ENCODE peak calls at places on chromosome 17, in seven cellular contexts. W is left ventricle myocardium inferior; A is GM23338; P is psoas muscle; H is SK-N-SH; C is BE2C; L is effector memory CD4-positive, alpha-beta T cell. O is an unnamed sample. For H3K27me3 and H3K4me1, the result is how much of the 10 kb centered on the place peaks cover.

GRCh38 chr17:3724373-3725077 is 822 bp downstream of the HASPIN start:
- DNase-seq in L (no peak), C (no peak), A (peak), H (no peak), W (no peak), P (no peak), O (no peak)

GRCh38 chr17:8101721-8102120 is 14.2 kb upstream of the ALOX12B start:
- DNase-seq in P (no peak), C (no peak), H (no peak), A (no peak), W (no peak), L (no peak), O (no peak)

GRCh38 chr17:59634632-59635561 is 15.2 kb downstream of the CLTC start:
- DNase-seq in P (no peak), A (peak), C (no peak), W (no peak), L (no peak), H (no peak), O (no peak)

GRCh38 chr17:82228842-82229685 is at the start of gene SLC16A3:
- DNase-seq in P (peak), W (peak), H (peak), A (peak), L (peak), C (peak), O (no peak)

GRCh38 chr17:67506966-67507365 is 129.9 kb downstream of the PITPNC1 start:
- DNase-seq in W (no peak), L (no peak), H (no peak), A (no peak), C (no peak), P (no peak), O (no peak)

GRCh38 chr17:19398301-19399181 is 11.6 kb upstream of the MFAP4 start:
- DNase-seq in L (no peak), P (peak), C (no peak), A (no peak), H (peak), W (peak), O (peak)

GRCh38 chr17:17913695-17914332 is 58.4 kb downstream of the TOM1L2 start:
- DNase-seq in L (no peak), P (peak), C (peak), W (peak), H (peak), A (no peak), O (peak)

GRCh38 chr17:51185763-51186332 is 19.6 kb downstream of the NME2 start:
- DNase-seq in W (no peak), H (no peak), P (no peak), C (no peak), L (no peak), A (no peak), O (no peak)

GRCh38 chr17:39653662-39654331 is 11.4 kb upstream of the TCAP start:
- DNase-seq in A (peak), L (peak), H (peak), W (peak), C (peak), P (peak), O (peak)

GRCh38 chr17:19005442-19005773 is 844 bp upstream of the FAM83G start:
- DNase-seq in C (no peak), L (no peak), P (no peak), W (no peak), H (no peak), A (peak), O (no peak)

GRCh38 chr17:61551255-61551742 is 39.7 kb downstream of the NACA2 start:
- DNase-seq in W (no peak), A (peak), H (peak), P (no peak), C (no peak), L (no peak), O (no peak)

GRCh38 chr17:77173104-77173503 is 32.3 kb downstream of the SEC14L1 start:
- DNase-seq in H (no peak), C (no peak), L (no peak), P (no peak), W (no peak), A (no peak), O (no peak)

GRCh38 chr17:44152875-44153274 is 11.1 kb downstream of the HROB start:
- DNase-seq in L (no peak), C (no peak), A (no peak), P (no peak), H (no peak), W (no peak), O (no peak)

GRCh38 chr17:43085489-43085888 is 39.7 kb downstream of the BRCA1 start:
- DNase-seq in L (no peak), P (no peak), W (no peak), C (no peak), A (peak), H (no peak), O (no peak)

GRCh38 chr17:64291268-64291851 is 28.3 kb upstream of the TEX2 start:
- DNase-seq in A (peak), W (no peak), P (no peak), L (no peak), H (no peak), C (peak), O (no peak)

GRCh38 chr17:8221663-8222379 is 11.4 kb upstream of the AURKB start:
- DNase-seq in P (peak), L (peak), C (peak), H (peak), A (peak), W (peak), O (peak)

GRCh38 chr17:72438783-72439182 is 318.0 kb downstream of the SOX9 start:
- DNase-seq in C (no peak), W (no peak), A (no peak), P (no peak), L (no peak), H (no peak), O (no peak)

GRCh38 chr17:39867084-39867890 is 715 bp upstream of the ZPBP2 start:
- DNase-seq in L (no peak), P (no peak), C (no peak), H (no peak), A (no peak), W (no peak), O (no peak)

GRCh38 chr17:69367298-69367697 is 40.4 kb upstream of the ABCA5 start:
- DNase-seq in P (no peak), L (no peak), C (no peak), A (no peak), H (no peak), W (no peak), O (no peak)

GRCh38 chr17:21209511-21210175 is 4.3 kb downstream of the TMEM11 start:
- DNase-seq in A (no peak), L (no peak), H (no peak), C (no peak), P (peak), W (peak), O (peak)

GRCh38 chr17:67216544-67217320 is 28.3 kb downstream of the HELZ start:
- DNase-seq in A (no peak), P (no peak), H (no peak), C (no peak), L (no peak), W (no peak), O (no peak)

GRCh38 chr17:57341611-57342010 is 85.3 kb downstream of the MSI2 start:
- DNase-seq in H (no peak), L (no peak), A (no peak), C (no peak), P (no peak), W (no peak), O (no peak)

GRCh38 chr17:57342963-57343589 is 86.8 kb downstream of the MSI2 start:
- DNase-seq in C (no peak), P (no peak), A (no peak), L (no peak), W (no peak), H (no peak), O (no peak)

GRCh38 chr17:57342141-57342540 is 85.8 kb downstream of the MSI2 start:
- DNase-seq in W (no peak), C (no peak), H (no peak), P (no peak), A (no peak), L (no peak), O (no peak)

GRCh38 chr17:57338257-57338919 is 82.1 kb downstream of the MSI2 start:
- DNase-seq in A (peak), P (no peak), H (no peak), W (no peak), C (no peak), L (no peak), O (no peak)

GRCh38 chr17:57340160-57340981 is 84.0 kb downstream of the MSI2 start:
- DNase-seq in L (no peak), H (no peak), P (no peak), W (no peak), A (no peak), C (no peak), O (no peak)
- H3K27me3 ChIP-seq in L (under half), H (under half), P (under half), W (under half), A (under half), C (under half), O (under half)

GRCh38 chr17:35808240-35808961 is 883 bp upstream of the TAF15 start:
- DNase-seq in A (peak), L (no peak), C (no peak), W (no peak), P (no peak), H (no peak), O (no peak)
- H3K4me1 ChIP-seq in A (under half), L (under half), C (under half), W (half or more), P (under half), H (under half), O (under half)

DNA sequence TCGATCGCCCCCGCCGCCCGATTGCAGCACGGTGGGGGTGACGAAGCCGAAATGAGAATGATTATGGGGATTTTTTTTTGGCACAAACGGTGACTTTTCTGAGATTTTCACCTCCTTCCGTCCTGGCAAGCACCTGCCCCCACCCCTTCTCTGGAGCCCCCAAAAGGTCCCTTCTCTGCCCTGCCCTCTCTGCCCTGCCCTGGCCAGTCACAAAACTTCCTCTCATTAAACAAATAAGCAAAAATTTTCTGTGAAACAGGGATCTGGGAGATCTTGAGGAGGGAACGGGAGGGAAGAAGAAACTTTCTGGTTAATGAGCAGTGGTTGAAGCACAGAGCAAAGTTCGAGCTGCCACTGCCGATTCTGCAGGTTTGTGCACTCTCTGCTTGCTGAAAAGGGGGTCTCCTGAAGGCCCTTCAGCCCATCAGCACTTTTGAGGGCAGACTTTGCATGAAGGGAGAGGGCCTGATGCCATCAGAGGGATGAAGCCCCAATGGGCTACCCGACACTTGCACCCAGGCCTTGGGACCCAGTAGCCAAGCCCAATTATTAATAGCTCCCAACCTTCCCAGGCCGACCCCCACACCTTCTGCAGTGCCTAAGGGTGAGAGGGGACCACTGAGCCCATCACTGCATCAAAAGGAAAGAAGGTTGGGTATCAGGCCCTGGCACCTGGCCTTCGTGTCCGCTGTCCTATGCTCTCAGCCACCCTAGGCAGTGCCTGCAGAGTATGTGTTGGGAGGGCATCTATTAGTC is 1.0 kb upstream of the HOXB8 start:
- DNase-seq in A (no peak), H (no peak), W (no peak), L (no peak), P (no peak), C (no peak), O (no peak)
- H3K27me3 ChIP-seq in A (half or more), H (half or more), W (half or more), L (half or more), P (half or more), C (half or more), O (half or more)

DNA sequence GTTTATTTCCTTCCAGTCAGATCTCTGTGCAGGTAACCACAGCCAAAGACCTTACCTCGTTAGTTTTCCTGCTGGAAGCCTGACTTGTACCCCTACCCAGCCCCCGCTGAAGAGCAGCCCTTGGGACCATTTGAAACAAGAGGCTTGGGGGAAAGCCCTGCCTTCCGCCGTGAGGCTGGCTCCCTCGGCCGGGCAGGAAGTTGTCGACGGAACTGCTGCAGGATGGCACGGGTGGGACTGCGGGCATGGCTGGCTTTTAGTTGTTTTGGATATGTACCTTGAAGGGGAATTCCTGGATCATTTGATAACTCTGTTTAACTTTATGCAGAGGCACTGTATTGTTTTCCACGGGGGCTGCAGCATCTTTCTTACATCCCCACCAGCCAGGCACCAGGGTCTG is 49.0 kb upstream of the ENDOV start:
- DNase-seq in P (peak), W (no peak), C (peak), A (no peak), H (no peak), L (no peak), O (no peak)
- H3K4me1 ChIP-seq in P (under half), W (under half), C (under half), A (under half), H (under half), L (under half), O (under half)

DNA sequence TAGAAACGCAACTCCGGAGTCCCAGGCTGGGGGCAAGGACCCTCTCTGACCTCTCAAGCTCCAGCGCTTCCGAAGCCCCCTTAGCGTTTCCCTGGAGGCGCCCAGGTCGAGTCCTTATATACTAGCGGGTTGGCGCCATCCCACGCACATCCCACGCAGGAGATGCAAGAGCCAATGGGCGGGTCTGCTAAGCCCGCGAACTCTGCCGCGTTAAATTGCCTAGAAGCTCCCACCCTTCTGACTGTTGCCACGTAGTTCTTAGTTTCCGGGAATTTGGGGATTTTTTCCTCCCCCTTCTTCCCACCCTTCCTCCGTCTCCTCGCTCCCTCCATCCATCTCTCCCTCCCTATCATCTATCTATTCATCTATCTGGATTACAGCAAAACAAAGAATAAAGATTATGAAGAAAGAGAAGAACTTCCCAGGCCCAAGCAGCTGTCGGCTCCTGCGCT is at the start of gene SLFN11:
- DNase-seq in C (no peak), L (peak), W (peak), H (peak), P (peak), A (peak), O (peak)
- H3K27me3 ChIP-seq in C (half or more), L (under half), W (half or more), H (under half), P (under half), A (half or more), O (under half)

GRCh38 chr17:45429338-45430005 is 3.2 kb downstream of the ARHGAP27 start:
- DNase-seq in H (no peak), A (peak), W (no peak), C (no peak), L (no peak), P (peak), O (no peak)

GRCh38 chr17:45430738-45431530 is 1.7 kb downstream of the ARHGAP27 start:
- DNase-seq in H (no peak), C (no peak), W (no peak), L (no peak), P (peak), A (peak), O (no peak)

GRCh38 chr17:45431531-45432404 is 902 bp downstream of the ARHGAP27 start:
- DNase-seq in H (peak), P (peak), W (peak), C (peak), A (peak), L (peak), O (peak)

GRCh38 chr17:45428954-45429337 is 3.7 kb downstream of the ARHGAP27 start:
- DNase-seq in A (peak), L (no peak), P (peak), W (no peak), C (no peak), H (no peak), O (no peak)

GRCh38 chr17:45430006-45430737 is 2.5 kb downstream of the ARHGAP27 start:
- DNase-seq in C (no peak), H (no peak), P (peak), A (peak), L (no peak), W (no peak), O (no peak)
- H3K4me1 ChIP-seq in C (under half), H (under half), P (under half), A (under half), L (under half), W (half or more), O (under half)

GRCh38 chr17:73823684-73824083 is 179.4 kb upstream of the SDK2 start:
- DNase-seq in P (no peak), C (no peak), A (no peak), H (peak), L (no peak), W (no peak), O (no peak)
- H3K27me3 ChIP-seq in P (under half), C (under half), A (under half), H (under half), L (under half), W (under half), O (under half)

DNA sequence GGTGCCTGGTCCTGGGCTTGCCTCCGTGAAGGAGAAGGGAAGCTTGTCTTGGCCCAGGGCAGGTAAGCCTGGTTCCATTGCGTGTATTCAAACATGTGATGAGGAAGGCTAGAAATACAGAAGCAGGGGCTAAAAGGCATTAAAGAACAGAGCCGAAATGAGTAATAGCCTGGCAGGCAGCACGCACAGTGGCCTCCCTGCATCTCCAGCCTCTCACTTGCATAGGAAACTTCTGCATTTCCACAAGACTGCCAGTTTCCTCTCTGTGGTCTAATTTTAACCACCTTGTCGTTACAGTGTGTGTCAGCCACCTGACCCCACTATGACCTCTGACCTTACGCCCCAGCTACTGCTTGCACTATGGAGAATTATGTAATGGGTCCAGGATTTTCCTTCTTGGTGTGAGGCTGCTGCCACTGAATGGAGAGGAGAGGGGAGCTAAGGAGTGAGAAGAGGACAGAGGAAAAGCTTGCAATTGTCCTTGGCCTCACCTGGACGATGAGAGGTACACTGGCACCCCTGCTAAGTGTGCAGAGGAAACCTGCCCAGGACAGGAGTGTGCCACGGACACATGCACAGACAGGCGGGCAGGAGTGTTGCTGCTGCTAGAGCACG is 32.8 kb downstream of the HIC1 start:
- DNase-seq in A (no peak), W (no peak), C (no peak), P (peak), L (peak), H (no peak), O (no peak)
- H3K4me1 ChIP-seq in A (under half), W (half or more), C (under half), P (half or more), L (under half), H (under half), O (half or more)